ENCODE peak calls at places on chromosomes 6 and 20, in four cellular contexts. One of them, this sample, is unnamed.

GRCh38 chr6:104409913-104410312 is 449.8 kb downstream of the HACE1 start:
- DNase-seq in activated naive CD4-positive, alpha-beta T cell: no peak
- DNase-seq in RPMI7951: no peak
- DNase-seq in DND-41: no peak
- DNase-seq in this sample: no peak

GRCh38 chr20:57672164-57672563 is 37.7 kb downstream of the PMEPA1 start:
- DNase-seq in DND-41: no peak
- DNase-seq in RPMI7951: no peak
- DNase-seq in activated naive CD4-positive, alpha-beta T cell: no peak
- DNase-seq in this sample: no peak

GRCh38 chr6:138691595-138692057 is 81.9 kb upstream of the CCDC28A start:
- DNase-seq in activated naive CD4-positive, alpha-beta T cell: no peak
- DNase-seq in DND-41: no peak
- DNase-seq in RPMI7951: peak
- DNase-seq in this sample: no peak

GRCh38 chr6:73694711-73695411 is 1.1 kb upstream of the CD109 start:
- DNase-seq in RPMI7951: peak
- DNase-seq in activated naive CD4-positive, alpha-beta T cell: no peak
- DNase-seq in DND-41: no peak
- DNase-seq in this sample: no peak

GRCh38 chr6:8556370-8557018 is 121.1 kb upstream of the SLC35B3 start:
- DNase-seq in RPMI7951: peak
- DNase-seq in DND-41: no peak
- DNase-seq in activated naive CD4-positive, alpha-beta T cell: no peak
- DNase-seq in this sample: no peak

GRCh38 chr6:484086-484728 is 92.7 kb downstream of the IRF4 start:
- DNase-seq in activated naive CD4-positive, alpha-beta T cell: no peak
- DNase-seq in RPMI7951: peak
- DNase-seq in DND-41: no peak
- DNase-seq in this sample: no peak

GRCh38 chr20:36775196-36775595 is 1.6 kb upstream of the DSN1 start:
- DNase-seq in DND-41: no peak
- DNase-seq in RPMI7951: peak
- DNase-seq in activated naive CD4-positive, alpha-beta T cell: no peak
- DNase-seq in this sample: no peak

GRCh38 chr20:10671221-10671849 is 2.5 kb downstream of the JAG1 start:
- DNase-seq in DND-41: no peak
- DNase-seq in RPMI7951: peak
- DNase-seq in activated naive CD4-positive, alpha-beta T cell: no peak
- DNase-seq in this sample: no peak

GRCh38 chr6:70673601-70674000 is 5.9 kb downstream of the SMAP1 start:
- DNase-seq in DND-41: no peak
- DNase-seq in RPMI7951: peak
- DNase-seq in activated naive CD4-positive, alpha-beta T cell: no peak
- DNase-seq in this sample: no peak

GRCh38 chr6:8707956-8708772 is 272.8 kb upstream of the SLC35B3 start:
- DNase-seq in RPMI7951: peak
- DNase-seq in activated naive CD4-positive, alpha-beta T cell: no peak
- DNase-seq in DND-41: no peak
- DNase-seq in this sample: no peak

GRCh38 chr6:115882771-115883170 is 177.9 kb downstream of the FRK start:
- DNase-seq in RPMI7951: no peak
- DNase-seq in DND-41: no peak
- DNase-seq in activated naive CD4-positive, alpha-beta T cell: no peak
- DNase-seq in this sample: no peak

GRCh38 chr20:58669287-58670006 is 18.4 kb downstream of the STX16 start:
- DNase-seq in DND-41: no peak
- DNase-seq in activated naive CD4-positive, alpha-beta T cell: no peak
- DNase-seq in RPMI7951: no peak
- DNase-seq in this sample: no peak

GRCh38 chr20:50883856-50884255 is 47.4 kb downstream of the ADNP start:
- DNase-seq in RPMI7951: no peak
- DNase-seq in DND-41: no peak
- DNase-seq in activated naive CD4-positive, alpha-beta T cell: no peak
- DNase-seq in this sample: no peak

GRCh38 chr6:7188492-7188891 is 80.7 kb downstream of the RREB1 start:
- DNase-seq in DND-41: no peak
- DNase-seq in RPMI7951: no peak
- DNase-seq in activated naive CD4-positive, alpha-beta T cell: no peak
- DNase-seq in this sample: no peak

GRCh38 chr6:13454286-13455221 is 32.8 kb downstream of the GFOD1 start:
- DNase-seq in RPMI7951: peak
- DNase-seq in activated naive CD4-positive, alpha-beta T cell: peak
- DNase-seq in DND-41: peak
- DNase-seq in this sample: no peak